ENCODE peak calls at places on chromosomes 13 and 19, in seven cellular contexts. S, G, A, W, D, Q and U are unnamed samples.

GRCh38 chr13:76216729-76217128 is 580.6 kb downstream of the LMO7 start:
- DNase-seq in W (no peak), A (no peak), D (no peak), Q (no peak), G (no peak), S (no peak), U (no peak)

GRCh38 chr13:44257806-44258205 is 115.8 kb upstream of the SERP2 start:
- DNase-seq in D (no peak), A (no peak), G (no peak), W (no peak), S (no peak), Q (no peak), U (no peak)

GRCh38 chr13:29516880-29517279 is 78.6 kb downstream of the SLC7A1 start:
- DNase-seq in A (no peak), W (no peak), Q (no peak), G (no peak), D (no peak), S (no peak), U (no peak)

GRCh38 chr13:78786399-78786879 is 127.5 kb upstream of the OBI1 start:
- DNase-seq in D (no peak), G (no peak), Q (no peak), S (no peak), W (no peak), A (no peak), U (no peak)

GRCh38 chr13:21328836-21329477 is 130.1 kb downstream of the ZDHHC20 start:
- DNase-seq in G (no peak), Q (no peak), S (no peak), A (no peak), W (no peak), D (no peak), U (no peak)

GRCh38 chr19:39915101-39915847 is 19.2 kb downstream of the FCGBP start:
- DNase-seq in G (no peak), W (no peak), Q (no peak), A (no peak), S (no peak), D (no peak), U (no peak)

GRCh38 chr13:28864544-28864943 is 44.4 kb downstream of the MTUS2 start:
- DNase-seq in D (no peak), A (no peak), W (no peak), G (no peak), S (peak; percentile 17), Q (no peak), U (no peak)

GRCh38 chr13:108214511-108215383 is 589 bp downstream of the LIG4 start:
- DNase-seq in G (no peak), S (no peak), D (peak; percentile 36), Q (no peak), A (no peak), W (no peak), U (no peak)

GRCh38 chr19:58305932-58306323 is 751 bp downstream of the ERVK3-1 start:
- DNase-seq in S (no peak), D (peak; percentile 38), G (peak; percentile 21), Q (no peak), W (no peak), A (no peak), U (no peak)

GRCh38 chr19:50514346-50515167 is 844 bp upstream of the ASPDH start:
- DNase-seq in Q (no peak), A (no peak), D (peak; percentile 95), W (no peak), G (no peak), S (no peak), U (no peak)

GRCh38 chr19:14649020-14649419 is 25.6 kb downstream of the ADGRE3 start:
- DNase-seq in G (no peak), S (no peak), Q (no peak), A (no peak), W (no peak), D (no peak), U (no peak)

GRCh38 chr13:30696278-30697176 is 38.8 kb upstream of the ALOX5AP start:
- DNase-seq in S (no peak), D (no peak), W (no peak), A (no peak), G (no peak), Q (no peak), U (no peak)

GRCh38 chr13:85236431-85236830 is 562.8 kb downstream of the SLITRK6 start:
- DNase-seq in W (no peak), D (no peak), G (no peak), Q (no peak), S (no peak), A (no peak), U (no peak)

GRCh38 chr19:13974073-13974472 is 21.8 kb downstream of the DCAF15 start:
- DNase-seq in A (peak; percentile 78), W (peak; percentile 65), D (peak; percentile 66), G (no peak), Q (peak; percentile 78), S (no peak), U (no peak)

GRCh38 chr19:9528757-9529336 is 9.6 kb downstream of the ZNF426 start:
- DNase-seq in G (no peak), W (no peak), Q (no peak), S (no peak), A (no peak), D (no peak), U (no peak)

GRCh38 chr13:94558721-94559120 is 37.2 kb downstream of the TGDS start:
- DNase-seq in W (no peak), A (no peak), G (no peak), D (no peak), S (no peak), Q (peak; percentile 14), U (no peak)

GRCh38 chr19:12513531-12514061 is 29.0 kb upstream of the ZNF709 start:
- DNase-seq in S (no peak), D (peak; percentile 55), W (no peak), G (no peak), Q (no peak), A (no peak), U (peak; percentile 47)

GRCh38 chr13:49627831-49628652 is at the start of gene ARL11:
- DNase-seq in G (no peak), A (peak; percentile 83), D (no peak), W (no peak), Q (peak; percentile 60), S (peak; percentile 39), U (no peak)

GRCh38 chr13:50800091-50800739 is 43.3 kb downstream of the DLEU7 start:
- DNase-seq in G (no peak), S (no peak), D (no peak), A (no peak), Q (no peak), W (no peak), U (no peak)

GRCh38 chr19:17946965-17947784 is 14.4 kb downstream of the CCDC124 start:
- DNase-seq in G (peak; percentile 13), Q (no peak), D (no peak), W (no peak), S (no peak), A (peak; percentile 76), U (no peak)

GRCh38 chr19:58562126-58563033 is 4.0 kb upstream of the UBE2M start:
- DNase-seq in D (peak; percentile 60), W (no peak), S (no peak), G (no peak), A (no peak), Q (no peak), U (no peak)

GRCh38 chr19:22945560-22945959 is 57.4 kb downstream of the ZNF728 start:
- DNase-seq in D (no peak), G (no peak), S (no peak), Q (no peak), W (peak; percentile 10), A (no peak), U (peak; percentile 35)

GRCh38 chr19:16316506-16316882 is 8.1 kb upstream of the KLF2 start:
- DNase-seq in A (no peak), W (no peak), Q (no peak), D (no peak), S (no peak), G (no peak), U (no peak)
- TF ChIP-seq YY1 in A (no peak), W (no peak), Q (no peak), D (no peak), S (no peak), G (no peak), U (no peak)

DNA sequence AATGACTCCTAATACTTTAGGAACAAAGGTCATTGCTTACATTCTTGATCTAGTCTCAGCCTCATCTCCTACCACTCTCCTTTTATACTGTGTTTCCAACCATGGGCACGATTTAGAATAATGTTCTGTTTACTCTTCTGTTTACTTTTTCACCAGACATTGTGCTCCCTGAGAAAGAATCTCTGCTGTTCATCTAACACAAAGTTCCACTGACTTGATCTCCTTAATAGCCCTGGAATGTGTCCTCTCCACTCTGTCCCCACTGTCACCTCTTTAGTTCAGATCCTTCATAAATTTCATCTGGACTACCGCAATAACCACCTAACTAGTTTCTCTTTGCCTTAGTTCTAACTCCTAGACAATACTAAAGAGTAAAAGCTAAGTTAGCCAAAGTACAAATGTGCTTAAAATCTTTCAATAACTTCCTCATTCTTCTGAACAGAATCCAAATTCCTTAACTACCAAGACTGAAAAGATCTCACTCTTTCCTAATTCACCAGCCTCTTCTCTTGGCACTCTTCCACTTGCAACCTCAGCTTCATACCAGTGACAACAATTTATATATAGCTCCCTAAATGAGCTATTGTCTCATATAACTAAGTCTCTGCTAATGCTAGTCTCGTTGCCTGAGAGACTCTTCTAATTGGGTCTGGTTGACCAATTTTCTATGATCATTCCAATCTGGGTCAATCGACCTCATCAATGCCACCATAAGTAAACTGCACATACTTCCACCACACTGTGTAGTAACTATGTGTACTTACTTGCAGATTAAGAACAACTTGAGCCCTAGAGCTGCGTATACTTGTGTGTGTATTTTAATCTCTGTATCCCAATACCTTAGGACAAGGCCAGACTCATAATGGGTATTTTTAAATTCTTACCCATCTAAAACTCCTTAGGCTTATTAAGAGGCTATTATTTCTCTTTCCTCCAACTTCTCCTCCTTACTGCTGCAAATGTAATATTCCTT is 179.9 kb downstream of the VWA8 start:
- DNase-seq in S (no peak), G (no peak), W (no peak), A (no peak), Q (no peak), D (no peak), U (no peak)
- TF ChIP-seq YY1 in S (no peak), G (no peak), W (no peak), A (no peak), Q (no peak), D (no peak), U (no peak)

GRCh38 chr19:10961073-10961762 is 388 bp downstream of the SMARCA4 start:
- DNase-seq in S (no peak), Q (peak; percentile 44), A (peak; percentile 60), W (no peak), D (peak; percentile 90), G (no peak), U (no peak)
- TF ChIP-seq YY1 in S (peak; percentile 14), Q (peak; percentile 4), A (no peak), W (no peak), D (no peak), G (no peak), U (no peak)

DNA sequence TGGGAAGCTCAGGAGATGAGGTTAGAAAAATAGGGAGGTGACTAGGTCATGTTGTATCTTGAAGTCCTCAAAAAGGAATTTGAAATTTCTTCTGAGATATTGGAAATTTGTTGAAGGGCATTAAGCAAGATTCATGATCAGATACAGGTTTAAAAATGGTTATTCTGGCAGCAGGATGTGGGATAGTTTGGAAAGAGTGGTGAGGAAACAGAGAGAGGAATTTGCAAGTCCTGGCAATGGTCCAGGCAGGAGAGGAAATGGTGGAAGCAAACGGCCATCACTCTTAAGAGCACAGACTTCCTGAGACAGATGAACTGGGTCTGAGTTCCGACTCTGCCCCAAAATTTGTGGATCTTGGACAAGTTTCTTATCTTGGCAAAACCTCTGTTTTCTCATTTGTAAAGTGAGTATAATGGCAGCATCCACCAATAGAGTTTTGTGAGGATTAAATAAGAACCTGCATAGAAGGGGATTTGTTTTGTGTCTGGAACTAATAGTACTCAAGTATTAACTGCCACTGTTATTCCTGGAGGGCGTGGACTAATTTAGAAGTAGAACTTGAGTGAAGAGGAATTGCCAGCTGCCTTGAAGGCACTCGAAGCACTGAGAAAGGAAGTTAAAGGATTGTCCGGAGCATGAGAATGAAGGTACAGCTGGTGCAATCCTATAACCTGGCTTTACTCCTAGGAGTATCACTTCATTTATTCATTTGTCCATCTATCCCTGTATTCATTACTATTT is 99.6 kb downstream of the CCNA1 start:
- DNase-seq in D (no peak), S (no peak), A (no peak), Q (no peak), G (no peak), W (no peak), U (no peak)
- TF ChIP-seq YY1 in D (no peak), S (no peak), A (no peak), Q (no peak), G (no peak), W (no peak), U (no peak)